ENCODE peak calls at places on chromosome 21, in four cellular contexts. A is H1, B is GM12878, T is SK-N-SH. J is an unnamed sample.

GRCh38 chr21:45011426-45011825 is 63.0 kb upstream of the ADARB1 start:
- DNase-seq in B (no peak), A (no peak), T (no peak), J (no peak)

GRCh38 chr21:33015091-33015490 is 10.6 kb upstream of the OLIG2 start:
- DNase-seq in B (no peak), A (no peak), T (no peak), J (no peak)

GRCh38 chr21:43865471-43866181 is 603 bp downstream of the AGPAT3 start:
- DNase-seq in T (peak), A (no peak), B (no peak), J (peak)

GRCh38 chr21:44742418-44743153 is 31.2 kb upstream of the TSPEAR start:
- DNase-seq in A (no peak), B (no peak), T (no peak), J (no peak)

GRCh38 chr21:40333731-40334130 is 466.5 kb downstream of the PCP4 start:
- DNase-seq in T (no peak), A (no peak), B (no peak), J (no peak)

GRCh38 chr21:26506951-26507350 is 66.1 kb downstream of the CYYR1 start:
- DNase-seq in T (no peak), A (no peak), B (no peak), J (no peak)

GRCh38 chr21:28298251-28298672 is 694.4 kb downstream of the LTN1 start:
- DNase-seq in T (no peak), A (no peak), B (no peak), J (no peak)

GRCh38 chr21:17105972-17106371 is 406.9 kb upstream of the CXADR start:
- DNase-seq in T (no peak), A (no peak), B (no peak), J (no peak)

GRCh38 chr21:44049606-44050005 is 37.5 kb downstream of the TRAPPC10 start:
- DNase-seq in B (no peak), T (no peak), A (no peak), J (no peak)

GRCh38 chr21:21165063-21165645 is 166.9 kb downstream of the NCAM2 start:
- DNase-seq in T (peak), A (no peak), B (no peak), J (no peak)

GRCh38 chr21:28067015-28067414 is 925.7 kb downstream of the LTN1 start:
- DNase-seq in T (no peak), B (no peak), A (no peak), J (no peak)

GRCh38 chr21:29378814-29379213 is 80.1 kb downstream of the BACH1 start:
- DNase-seq in A (no peak), B (no peak), T (peak), J (no peak)

GRCh38 chr21:41361786-41362604 is at the start of gene MX2:
- DNase-seq in T (no peak), A (no peak), B (peak), J (no peak)

GRCh38 chr21:44952929-44953627 is 13.2 kb downstream of the SLX9 start:
- DNase-seq in A (no peak), T (no peak), B (no peak), J (no peak)

GRCh38 chr21:15289896-15290841 is 225.4 kb upstream of the NRIP1 start:
- DNase-seq in B (no peak), T (peak), A (no peak), J (peak)

GRCh38 chr21:27532081-27532480 is 565.2 kb upstream of the ADAMTS5 start:
- DNase-seq in A (no peak), T (no peak), B (no peak), J (no peak)

GRCh38 chr21:46323227-46323709 is 402 bp downstream of the C21orf58 start:
- DNase-seq in T (no peak), B (no peak), A (no peak), J (peak)
- TF ChIP-seq POLR2AphosphoS5 in T (no peak), B (no peak), A (no peak), J (no peak)

GRCh38 chr21:36487641-36488307 is 7.9 kb upstream of the CLDN14 start:
- DNase-seq in B (no peak), T (no peak), A (no peak), J (no peak)
- H3K4me2 ChIP-seq in B (no peak), T (no peak), A (no peak), J (no peak)

DNA sequence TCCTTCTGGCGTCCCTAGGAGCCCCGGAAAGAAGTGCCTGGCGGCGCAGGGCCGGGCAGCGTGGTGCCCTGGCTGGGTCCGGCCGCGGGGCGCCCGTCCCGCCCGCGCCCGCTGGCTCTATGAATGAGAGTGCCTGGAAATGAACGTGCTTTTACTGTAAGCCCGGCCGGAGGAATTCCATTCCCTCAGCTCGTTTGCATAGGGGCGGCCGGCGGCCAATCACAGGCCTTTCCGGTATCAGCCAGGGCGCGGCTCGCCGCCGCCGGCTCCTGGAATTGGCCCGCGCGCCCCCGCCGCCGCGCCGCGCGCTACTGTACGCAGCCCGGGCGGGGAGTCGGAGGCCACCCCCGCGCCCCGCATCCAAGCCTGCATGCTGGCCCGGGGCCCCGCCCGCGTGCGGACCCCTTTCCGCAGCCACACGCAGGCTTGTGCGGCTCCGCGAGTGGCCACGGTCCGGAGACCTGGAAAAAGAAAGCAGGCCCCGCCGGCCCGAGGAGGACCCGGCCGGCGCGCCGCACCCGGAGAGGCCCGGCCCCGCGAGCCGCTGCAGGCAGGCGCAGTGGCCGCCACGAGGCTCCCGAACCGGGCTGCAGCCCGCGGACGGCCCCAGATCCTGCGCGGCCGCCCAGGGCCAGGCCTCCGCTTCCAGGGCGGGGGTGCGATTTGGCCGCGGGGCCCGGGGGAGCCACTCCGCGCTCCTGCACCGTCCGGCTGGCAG is 160.4 kb downstream of the RUNX1 start:
- DNase-seq in A (peak), T (peak), B (no peak), J (peak)
- TF ChIP-seq POLR2AphosphoS5 in A (no peak), T (peak), B (peak), J (peak)

GRCh38 chr21:36454706-36455105 is 25.2 kb downstream of the CLDN14 start:
- DNase-seq in B (no peak), A (no peak), T (no peak), J (no peak)

GRCh38 chr21:36456714-36457399 is 23.1 kb downstream of the CLDN14 start:
- DNase-seq in A (no peak), T (no peak), B (no peak), J (no peak)

GRCh38 chr21:36452281-36452680 is 27.6 kb downstream of the CLDN14 start:
- DNase-seq in B (no peak), A (no peak), T (no peak), J (no peak)

GRCh38 chr21:36450511-36450910 is 29.4 kb downstream of the CLDN14 start:
- DNase-seq in T (no peak), A (no peak), B (no peak), J (no peak)

GRCh38 chr21:36454079-36454478 is 25.8 kb downstream of the CLDN14 start:
- DNase-seq in T (no peak), A (no peak), B (no peak), J (no peak)
- H3K4me2 ChIP-seq in T (no peak), A (peak), B (no peak), J (peak)

DNA sequence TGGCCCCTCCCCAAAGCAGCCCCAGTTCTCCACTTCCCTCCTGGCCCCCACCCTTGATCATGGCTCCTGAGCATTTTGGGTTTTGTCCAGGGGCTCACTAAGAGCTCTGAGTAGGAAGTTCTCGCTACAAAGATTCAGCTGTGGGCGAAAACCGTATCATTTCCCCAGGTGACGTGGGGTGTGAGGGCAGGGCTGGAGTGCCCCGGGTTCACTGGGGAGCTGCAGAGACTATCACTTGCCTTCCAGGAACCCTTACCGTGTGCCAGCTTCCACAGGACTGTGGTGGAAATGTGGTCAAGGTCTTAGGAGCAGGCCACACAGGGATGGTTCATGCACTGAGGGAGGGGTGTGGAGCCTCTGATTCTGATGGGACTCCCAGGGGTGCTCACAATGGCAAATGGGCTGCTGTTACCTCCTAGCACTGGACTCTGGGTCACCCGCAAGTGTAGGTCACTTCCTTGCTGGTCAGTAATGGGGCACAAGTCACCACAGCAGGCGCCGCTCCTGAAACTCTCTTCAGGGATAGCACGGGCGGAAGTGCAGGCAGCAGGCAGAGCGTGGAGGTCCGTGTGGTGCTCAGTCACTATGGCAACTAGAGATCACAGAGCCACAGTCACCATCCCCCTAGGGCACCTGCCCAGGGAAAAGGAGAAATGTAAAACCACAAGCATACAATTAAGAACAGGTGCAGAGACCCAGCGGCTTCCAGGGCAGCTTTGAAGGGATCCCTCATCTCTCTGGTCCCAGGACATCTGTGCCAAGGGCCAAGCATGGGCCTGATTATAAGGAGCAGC is 35.4 kb downstream of the RSPH1 start:
- DNase-seq in B (peak), A (no peak), T (peak), J (peak)
- TF ChIP-seq POLR2AphosphoS5 in B (no peak), A (no peak), T (no peak), J (no peak)

DNA sequence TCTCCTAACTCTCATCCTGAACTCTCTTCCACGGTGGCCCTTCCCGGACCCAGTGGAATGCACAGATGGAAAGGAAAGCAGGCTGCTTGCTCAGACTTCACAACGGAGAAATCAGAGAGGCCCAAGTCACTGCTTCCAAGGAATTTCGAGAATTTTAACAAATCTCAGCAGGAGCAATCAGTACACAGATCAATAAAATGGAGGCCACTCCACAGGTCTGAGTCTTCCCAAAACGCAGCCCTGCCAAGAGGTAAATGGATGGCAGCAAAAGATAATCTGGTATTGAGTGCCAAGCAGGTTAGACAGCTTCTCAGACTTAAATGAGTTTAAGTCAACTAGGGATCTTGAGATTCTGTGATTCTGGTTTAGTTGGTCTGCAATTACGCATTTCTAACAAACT is 81.1 kb upstream of the TIAM1 start:
- DNase-seq in T (no peak), B (no peak), A (no peak), J (peak)
- H3K4me2 ChIP-seq in T (no peak), B (no peak), A (peak), J (no peak)